ENCODE peak calls at places on chromosome 13, in ten cellular contexts. N, S, V, D, T, M, A, P, Q and F are unnamed samples.

GRCh38 chr13:51974485-51974884 is 36.8 kb downstream of the ATP7B start:
- DNase-seq in P (no peak), Q (no peak), S (no peak), D (no peak), A (peak; percentile 83), V (no peak), T (no peak), M (peak; percentile 6), N (no peak), F (no peak)

GRCh38 chr13:97257228-97257755 is 35.2 kb downstream of the MBNL2 start:
- DNase-seq in N (no peak), P (no peak), A (no peak), S (no peak), T (no peak), V (peak; percentile 23), D (no peak), M (no peak), Q (no peak), F (no peak)

GRCh38 chr13:85806553-85807175 is 7.4 kb upstream of the SLITRK6 start:
- DNase-seq in M (no peak), P (no peak), Q (no peak), V (peak; percentile 61), N (no peak), T (no peak), A (peak; percentile 16), S (no peak), D (peak; percentile 17), F (no peak)

GRCh38 chr13:43303040-43303729 is 279.8 kb downstream of the DNAJC15 start:
- DNase-seq in M (no peak), A (no peak), Q (peak; percentile 28), V (peak; percentile 48), S (peak; percentile 78), T (no peak), P (peak; percentile 80), N (no peak), D (peak; percentile 79), F (peak; percentile 67)

GRCh38 chr13:95950103-95950502 is 103.1 kb downstream of the UGGT2 start:
- DNase-seq in S (no peak), V (no peak), T (no peak), A (no peak), N (no peak), M (no peak), P (no peak), Q (no peak), D (no peak), F (no peak)

GRCh38 chr13:79423801-79424642 is 18.0 kb upstream of the RBM26 start:
- DNase-seq in A (peak; percentile 47), N (no peak), S (no peak), V (peak; percentile 44), P (no peak), M (no peak), D (peak; percentile 45), Q (no peak), T (no peak), F (no peak)

GRCh38 chr13:25180450-25180794 is 8.3 kb upstream of the AMER2 start:
- DNase-seq in Q (no peak), T (no peak), N (no peak), S (no peak), M (no peak), D (no peak), A (no peak), P (no peak), V (no peak), F (no peak)

GRCh38 chr13:100588350-100589177 is at the start of gene GGACT:
- DNase-seq in N (peak; percentile 28), D (peak; percentile 95), T (peak; percentile 84), A (peak; percentile 84), M (peak; percentile 98), P (peak; percentile 74), Q (peak; percentile 84), V (peak; percentile 73), S (peak; percentile 79), F (peak; percentile 80)

GRCh38 chr13:106187092-106187491 is 348.4 kb downstream of the EFNB2 start:
- DNase-seq in Q (no peak), P (no peak), T (no peak), M (no peak), D (no peak), V (no peak), S (no peak), A (no peak), N (no peak), F (no peak)

GRCh38 chr13:46663216-46663615 is 110.2 kb downstream of the LRCH1 start:
- DNase-seq in T (no peak), A (no peak), V (no peak), N (no peak), S (no peak), Q (no peak), D (no peak), P (no peak), M (no peak), F (no peak)

GRCh38 chr13:40456979-40457553 is 209.4 kb downstream of the FOXO1 start:
- DNase-seq in T (no peak), A (no peak), N (no peak), D (no peak), Q (no peak), M (peak; percentile 25), V (no peak), S (no peak), P (no peak), F (no peak)

GRCh38 chr13:72126424-72126823 is 259.4 kb upstream of the DACH1 start:
- DNase-seq in A (no peak), T (no peak), N (no peak), V (no peak), P (no peak), S (no peak), M (no peak), Q (no peak), D (no peak), F (no peak)

GRCh38 chr13:95809429-95809828 is 132.5 kb downstream of the DNAJC3 start:
- DNase-seq in A (no peak), Q (no peak), N (no peak), S (no peak), M (peak; percentile 35), V (no peak), T (no peak), D (no peak), P (no peak), F (no peak)

GRCh38 chr13:28442872-28443271 is 52.1 kb downstream of the FLT1 start:
- DNase-seq in M (no peak), D (no peak), N (no peak), T (no peak), P (no peak), A (no peak), Q (no peak), V (no peak), S (no peak), F (no peak)

GRCh38 chr13:90800082-90800746 is 547.3 kb upstream of the MIR17HG start:
- DNase-seq in M (no peak), A (no peak), P (no peak), D (peak; percentile 59), S (no peak), V (no peak), N (peak; percentile 49), T (no peak), Q (peak; percentile 25), F (peak; percentile 13)

GRCh38 chr13:50745542-50745941 is 98.0 kb downstream of the DLEU7 start:
- DNase-seq in S (no peak), V (no peak), Q (no peak), N (no peak), P (no peak), T (no peak), A (no peak), D (no peak), M (no peak), F (no peak)
- TF ChIP-seq CTCF in S (no peak), V (no peak), Q (no peak), N (no peak), P (no peak), T (no peak), A (no peak), D (peak; percentile 31), M (no peak), F (no peak)

GRCh38 chr13:35995136-35995535 is 136.0 kb downstream of the DCLK1 start:
- DNase-seq in D (no peak), A (no peak), S (no peak), T (no peak), P (no peak), M (no peak), V (no peak), N (no peak), Q (no peak), F (no peak)
- H3K4me1 ChIP-seq in D (peaks cover 16% of the 10 kb centered on the region), A (no peaks in the 10 kb centered on the region), S (peaks cover 6% of the 10 kb centered on the region), T (peaks cover 12% of the 10 kb centered on the region), P (peaks cover 14% of the 10 kb centered on the region), M (no peaks in the 10 kb centered on the region), V (no peaks in the 10 kb centered on the region), N (peaks cover 4% of the 10 kb centered on the region), Q (peaks cover 7% of the 10 kb centered on the region), F (peaks cover 3% of the 10 kb centered on the region)

GRCh38 chr13:101673360-101674105 is 221.1 kb downstream of the ITGBL1 start:
- DNase-seq in T (no peak), D (no peak), S (no peak), P (no peak), V (no peak), Q (no peak), A (no peak), N (no peak), M (no peak), F (no peak)
- TF ChIP-seq EP300 in T (no peak), D (no peak), S (no peak), P (no peak), V (no peak), Q (no peak), A (no peak), N (peak; percentile 81), M (no peak), F (no peak)

GRCh38 chr13:30933334-30933681 is 852 bp downstream of the TEX26 start:
- DNase-seq in N (no peak), A (no peak), Q (no peak), V (no peak), T (no peak), P (no peak), S (no peak), D (no peak), M (no peak), F (no peak)

GRCh38 chr13:30936920-30937319 is 4.5 kb downstream of the TEX26 start:
- DNase-seq in D (no peak), Q (no peak), P (no peak), A (no peak), M (no peak), N (no peak), T (no peak), S (no peak), V (no peak), F (no peak)

GRCh38 chr13:30932481-30933333 is at the start of gene TEX26:
- DNase-seq in V (no peak), A (no peak), S (no peak), N (no peak), P (no peak), Q (no peak), T (no peak), D (no peak), M (peak; percentile 76), F (no peak)

GRCh38 chr13:30934381-30934780 is 1.9 kb downstream of the TEX26 start:
- DNase-seq in A (no peak), V (peak; percentile 6), D (no peak), N (no peak), P (no peak), T (no peak), S (no peak), M (no peak), Q (no peak), F (no peak)

DNA sequence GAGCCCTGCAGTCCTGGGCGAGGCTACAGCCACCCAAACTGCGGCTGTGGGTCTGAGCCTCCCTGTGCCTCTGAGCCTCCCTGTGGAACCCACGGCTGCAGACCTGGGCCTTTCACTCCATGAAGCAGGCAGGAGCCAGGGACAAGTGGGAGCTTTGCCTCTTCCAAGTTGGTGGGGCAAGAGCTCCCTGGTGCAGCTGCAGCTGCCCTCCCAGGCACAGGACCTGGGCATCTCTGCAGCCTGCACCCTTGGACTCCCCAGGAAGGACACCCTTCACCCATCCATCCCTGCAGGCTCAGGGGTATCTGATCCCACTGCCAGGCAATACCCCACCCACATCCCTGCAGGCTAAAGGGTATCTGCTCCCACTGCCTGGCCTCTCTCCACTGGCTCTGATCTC is 2.3 kb downstream of the TEX26 start:
- DNase-seq in A (no peak), Q (no peak), M (peak; percentile 42), D (no peak), V (no peak), T (no peak), P (no peak), S (no peak), N (no peak), F (no peak)
- TF ChIP-seq CTCF in A (no peak), Q (no peak), M (no peak), D (no peak), V (no peak), T (no peak), P (no peak), S (no peak), N (no peak), F (no peak)